ENCODE peak calls at places on chromosomes 16 and 17, in four cellular contexts. One of them, this sample, is unnamed. For H3K36me3 and H3K9me3, the result is how much of the 10 kb centered on the place peaks cover.

GRCh38 chr16:88730632-88731607 is 24.6 kb downstream of the CTU2 start:
- DNase-seq in endothelial cell of umbilical vein: no peak
- DNase-seq in trophoblast cell: peak
- DNase-seq in naive thymus-derived CD4-positive, alpha-beta T cell: no peak
- DNase-seq in this sample: no peak

GRCh38 chr16:77468831-77469230 is 34.0 kb upstream of the ADAMTS18 start:
- DNase-seq in endothelial cell of umbilical vein: peak
- DNase-seq in trophoblast cell: no peak
- DNase-seq in naive thymus-derived CD4-positive, alpha-beta T cell: no peak
- DNase-seq in this sample: no peak

GRCh38 chr16:8863594-8864424 is 5.0 kb downstream of the CARHSP1 start:
- DNase-seq in naive thymus-derived CD4-positive, alpha-beta T cell: no peak
- DNase-seq in trophoblast cell: no peak
- DNase-seq in endothelial cell of umbilical vein: no peak
- DNase-seq in this sample: no peak

GRCh38 chr16:75280331-75280804 is 28.9 kb upstream of the BCAR1 start:
- DNase-seq in endothelial cell of umbilical vein: no peak
- DNase-seq in trophoblast cell: no peak
- DNase-seq in naive thymus-derived CD4-positive, alpha-beta T cell: no peak
- DNase-seq in this sample: no peak

GRCh38 chr17:58268326-58268725 is 12.4 kb downstream of the MPO start:
- DNase-seq in naive thymus-derived CD4-positive, alpha-beta T cell: no peak
- DNase-seq in endothelial cell of umbilical vein: no peak
- DNase-seq in trophoblast cell: no peak
- DNase-seq in this sample: no peak

GRCh38 chr17:76544916-76545365 is 5.1 kb downstream of the PRCD start:
- DNase-seq in trophoblast cell: no peak
- DNase-seq in endothelial cell of umbilical vein: no peak
- DNase-seq in naive thymus-derived CD4-positive, alpha-beta T cell: no peak
- DNase-seq in this sample: no peak

GRCh38 chr17:13776027-13776551 is 174.4 kb upstream of the HS3ST3A1 start:
- DNase-seq in endothelial cell of umbilical vein: no peak
- DNase-seq in naive thymus-derived CD4-positive, alpha-beta T cell: no peak
- DNase-seq in trophoblast cell: no peak
- DNase-seq in this sample: no peak

GRCh38 chr17:73841431-73842060 is 197.3 kb upstream of the SDK2 start:
- DNase-seq in endothelial cell of umbilical vein: no peak
- DNase-seq in naive thymus-derived CD4-positive, alpha-beta T cell: peak
- DNase-seq in trophoblast cell: no peak
- DNase-seq in this sample: no peak

GRCh38 chr16:15899538-15900100 is 11.2 kb upstream of the CEP20 start:
- DNase-seq in endothelial cell of umbilical vein: no peak
- DNase-seq in naive thymus-derived CD4-positive, alpha-beta T cell: no peak
- DNase-seq in trophoblast cell: peak
- DNase-seq in this sample: no peak

GRCh38 chr17:81033535-81034167 is 1.3 kb upstream of the BAIAP2 start:
- DNase-seq in endothelial cell of umbilical vein: peak
- DNase-seq in naive thymus-derived CD4-positive, alpha-beta T cell: no peak
- DNase-seq in trophoblast cell: no peak
- DNase-seq in this sample: no peak

GRCh38 chr17:4585203-4585939 is 1.0 kb downstream of the SMTNL2 start:
- DNase-seq in naive thymus-derived CD4-positive, alpha-beta T cell: no peak
- DNase-seq in endothelial cell of umbilical vein: no peak
- DNase-seq in trophoblast cell: no peak
- DNase-seq in this sample: no peak

GRCh38 chr17:58786586-58787295 is 31.1 kb downstream of the PPM1E start:
- DNase-seq in endothelial cell of umbilical vein: peak
- DNase-seq in naive thymus-derived CD4-positive, alpha-beta T cell: no peak
- DNase-seq in trophoblast cell: peak
- DNase-seq in this sample: no peak

GRCh38 chr16:54817432-54817831 is 113.2 kb upstream of the IRX5 start:
- DNase-seq in naive thymus-derived CD4-positive, alpha-beta T cell: no peak
- DNase-seq in trophoblast cell: no peak
- DNase-seq in endothelial cell of umbilical vein: no peak
- DNase-seq in this sample: no peak

GRCh38 chr17:71919181-71919580 is 201.6 kb upstream of the SOX9 start:
- DNase-seq in trophoblast cell: no peak
- DNase-seq in naive thymus-derived CD4-positive, alpha-beta T cell: no peak
- DNase-seq in endothelial cell of umbilical vein: no peak
- DNase-seq in this sample: no peak

GRCh38 chr16:10658943-10659342 is 35.8 kb downstream of the TEKT5 start:
- DNase-seq in trophoblast cell: no peak
- DNase-seq in endothelial cell of umbilical vein: no peak
- DNase-seq in naive thymus-derived CD4-positive, alpha-beta T cell: no peak
- DNase-seq in this sample: no peak

GRCh38 chr17:76545918-76546555 is 6.2 kb downstream of the PRCD start:
- DNase-seq in naive thymus-derived CD4-positive, alpha-beta T cell: no peak
- DNase-seq in trophoblast cell: no peak
- DNase-seq in endothelial cell of umbilical vein: no peak
- DNase-seq in this sample: no peak

GRCh38 chr17:28368915-28369683 is 1.0 kb downstream of the VTN start:
- DNase-seq in trophoblast cell: no peak
- DNase-seq in naive thymus-derived CD4-positive, alpha-beta T cell: no peak
- DNase-seq in endothelial cell of umbilical vein: no peak
- DNase-seq in this sample: no peak

GRCh38 chr16:86519649-86520316 is 9.5 kb downstream of the FOXF1 start:
- DNase-seq in naive thymus-derived CD4-positive, alpha-beta T cell: peak
- DNase-seq in endothelial cell of umbilical vein: peak
- DNase-seq in trophoblast cell: peak
- DNase-seq in this sample: no peak

GRCh38 chr16:116015-116414 is 22.5 kb downstream of the NPRL3 start:
- DNase-seq in trophoblast cell: no peak
- DNase-seq in naive thymus-derived CD4-positive, alpha-beta T cell: no peak
- DNase-seq in endothelial cell of umbilical vein: no peak
- DNase-seq in this sample: no peak

GRCh38 chr16:17657037-17657436 is 186.3 kb upstream of the XYLT1 start:
- DNase-seq in trophoblast cell: no peak
- DNase-seq in endothelial cell of umbilical vein: no peak
- DNase-seq in naive thymus-derived CD4-positive, alpha-beta T cell: no peak
- DNase-seq in this sample: no peak

GRCh38 chr16:88442811-88443576 is 10.1 kb upstream of the ZFPM1 start:
- DNase-seq in trophoblast cell: peak
- DNase-seq in naive thymus-derived CD4-positive, alpha-beta T cell: peak
- DNase-seq in endothelial cell of umbilical vein: peak
- DNase-seq in this sample: peak

GRCh38 chr16:71263581-71263980 is 25.6 kb downstream of the CMTR2 start:
- DNase-seq in endothelial cell of umbilical vein: no peak
- DNase-seq in trophoblast cell: no peak
- DNase-seq in naive thymus-derived CD4-positive, alpha-beta T cell: no peak
- DNase-seq in this sample: no peak

GRCh38 chr17:4304417-4305027 is 40.7 kb upstream of the ANKFY1 start:
- DNase-seq in endothelial cell of umbilical vein: peak
- DNase-seq in naive thymus-derived CD4-positive, alpha-beta T cell: peak
- DNase-seq in trophoblast cell: peak
- DNase-seq in this sample: peak

GRCh38 chr17:79786930-79787643 is 9.1 kb downstream of the CBX2 start:
- DNase-seq in endothelial cell of umbilical vein: no peak
- DNase-seq in naive thymus-derived CD4-positive, alpha-beta T cell: no peak
- DNase-seq in trophoblast cell: no peak
- DNase-seq in this sample: no peak

GRCh38 chr16:8589293-8590160 is 784 bp downstream of the TMEM114 start:
- DNase-seq in trophoblast cell: no peak
- DNase-seq in naive thymus-derived CD4-positive, alpha-beta T cell: no peak
- DNase-seq in endothelial cell of umbilical vein: no peak
- DNase-seq in this sample: no peak

GRCh38 chr17:7437369-7437863 is 1.9 kb upstream of the FGF11 start:
- DNase-seq in naive thymus-derived CD4-positive, alpha-beta T cell: no peak
- DNase-seq in trophoblast cell: no peak
- DNase-seq in endothelial cell of umbilical vein: no peak
- DNase-seq in this sample: no peak
- H3K4me3 ChIP-seq in naive thymus-derived CD4-positive, alpha-beta T cell: peak
- H3K4me3 ChIP-seq in trophoblast cell: no peak
- H3K4me3 ChIP-seq in endothelial cell of umbilical vein: no peak
- H3K4me3 ChIP-seq in this sample: no peak

GRCh38 chr17:49132699-49133364 is at the start of gene B4GALNT2:
- DNase-seq in endothelial cell of umbilical vein: no peak
- DNase-seq in trophoblast cell: peak
- DNase-seq in naive thymus-derived CD4-positive, alpha-beta T cell: peak
- DNase-seq in this sample: peak
- H3K36me3 ChIP-seq in endothelial cell of umbilical vein: under half
- H3K36me3 ChIP-seq in trophoblast cell: under half
- H3K36me3 ChIP-seq in naive thymus-derived CD4-positive, alpha-beta T cell: under half
- H3K36me3 ChIP-seq in this sample: under half

GRCh38 chr17:29906969-29907368 is 23.1 kb downstream of the SSH2 start:
- DNase-seq in naive thymus-derived CD4-positive, alpha-beta T cell: no peak
- DNase-seq in trophoblast cell: no peak
- DNase-seq in endothelial cell of umbilical vein: no peak
- DNase-seq in this sample: no peak
- H3K9me3 ChIP-seq in naive thymus-derived CD4-positive, alpha-beta T cell: under half
- H3K9me3 ChIP-seq in trophoblast cell: under half
- H3K9me3 ChIP-seq in endothelial cell of umbilical vein: under half
- H3K9me3 ChIP-seq in this sample: under half

DNA sequence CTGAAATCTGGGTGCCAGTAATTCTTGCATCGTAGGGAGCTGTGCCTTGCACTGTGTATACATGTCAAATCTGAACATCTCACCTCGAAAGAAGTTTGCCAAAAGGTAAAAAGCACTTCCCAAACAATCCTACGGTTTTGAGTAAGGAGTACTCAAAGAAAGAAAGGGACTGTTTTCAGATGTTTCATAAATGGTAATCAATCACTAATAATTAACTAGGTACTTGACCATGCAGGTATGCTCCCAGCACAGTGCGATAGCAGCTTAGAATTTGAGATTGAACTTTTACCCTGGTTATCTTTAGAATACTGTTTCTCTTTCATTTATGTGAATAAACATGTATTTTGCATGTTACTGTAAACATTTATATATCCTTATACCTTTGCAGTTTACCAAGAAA is 39.0 kb downstream of the PRKCA start:
- DNase-seq in endothelial cell of umbilical vein: no peak
- DNase-seq in naive thymus-derived CD4-positive, alpha-beta T cell: no peak
- DNase-seq in trophoblast cell: no peak
- DNase-seq in this sample: no peak
- H3K4me3 ChIP-seq in endothelial cell of umbilical vein: no peak
- H3K4me3 ChIP-seq in naive thymus-derived CD4-positive, alpha-beta T cell: no peak
- H3K4me3 ChIP-seq in trophoblast cell: no peak
- H3K4me3 ChIP-seq in this sample: no peak

DNA sequence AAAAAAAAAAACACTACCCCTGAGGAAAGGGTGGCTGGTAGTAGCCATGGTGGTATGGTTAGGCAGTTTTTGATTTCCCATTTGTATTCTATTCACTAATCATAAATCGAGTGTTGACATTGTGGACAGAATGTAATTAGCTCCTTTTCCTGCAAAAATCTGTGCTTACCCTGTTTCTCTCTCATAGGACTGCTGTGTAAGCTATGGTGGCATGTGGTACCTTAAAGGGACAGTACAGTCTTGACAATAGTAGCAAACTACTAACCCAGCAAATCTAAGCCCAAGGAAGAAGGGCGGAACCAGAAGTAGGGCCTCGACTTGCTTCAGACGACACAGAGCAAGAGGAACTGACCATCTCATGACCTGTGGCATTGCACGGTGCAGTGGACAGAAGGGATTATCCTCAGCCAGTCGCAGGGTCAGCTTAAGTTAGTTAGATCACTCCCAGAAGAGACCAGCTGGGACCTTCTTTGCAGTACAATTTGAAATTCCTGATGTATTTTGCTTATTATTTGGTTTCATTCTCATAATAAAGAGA is 36.3 kb downstream of the POLR3E start:
- DNase-seq in naive thymus-derived CD4-positive, alpha-beta T cell: no peak
- DNase-seq in endothelial cell of umbilical vein: no peak
- DNase-seq in trophoblast cell: no peak
- DNase-seq in this sample: no peak
- H3K36me3 ChIP-seq in naive thymus-derived CD4-positive, alpha-beta T cell: half or more
- H3K36me3 ChIP-seq in endothelial cell of umbilical vein: under half
- H3K36me3 ChIP-seq in trophoblast cell: under half
- H3K36me3 ChIP-seq in this sample: half or more

GRCh38 chr17:16083223-16083622 is 83.6 kb downstream of the TTC19 start:
- DNase-seq in naive thymus-derived CD4-positive, alpha-beta T cell: no peak
- DNase-seq in trophoblast cell: no peak
- DNase-seq in endothelial cell of umbilical vein: no peak
- DNase-seq in this sample: no peak

GRCh38 chr17:16081507-16082087 is 82.0 kb downstream of the TTC19 start:
- DNase-seq in trophoblast cell: no peak
- DNase-seq in naive thymus-derived CD4-positive, alpha-beta T cell: no peak
- DNase-seq in endothelial cell of umbilical vein: no peak
- DNase-seq in this sample: no peak

GRCh38 chr17:16085066-16085699 is 85.6 kb downstream of the TTC19 start:
- DNase-seq in naive thymus-derived CD4-positive, alpha-beta T cell: no peak
- DNase-seq in endothelial cell of umbilical vein: peak
- DNase-seq in trophoblast cell: no peak
- DNase-seq in this sample: no peak

GRCh38 chr17:16091773-16092172 is 92.1 kb downstream of the TTC19 start:
- DNase-seq in naive thymus-derived CD4-positive, alpha-beta T cell: no peak
- DNase-seq in trophoblast cell: no peak
- DNase-seq in endothelial cell of umbilical vein: no peak
- DNase-seq in this sample: no peak

GRCh38 chr17:16086957-16087356 is 87.3 kb downstream of the TTC19 start:
- DNase-seq in naive thymus-derived CD4-positive, alpha-beta T cell: no peak
- DNase-seq in trophoblast cell: no peak
- DNase-seq in endothelial cell of umbilical vein: no peak
- DNase-seq in this sample: no peak
- H3K9me3 ChIP-seq in naive thymus-derived CD4-positive, alpha-beta T cell: under half
- H3K9me3 ChIP-seq in trophoblast cell: under half
- H3K9me3 ChIP-seq in endothelial cell of umbilical vein: under half
- H3K9me3 ChIP-seq in this sample: under half

This sample was measured in CD4-positive, alpha-beta memory T cell.